ENCODE peak calls at places on chromosomes 5 and 9, in four cellular contexts. H, Q, F and K are unnamed samples.

GRCh38 chr9:37870799-37871176 is 33.1 kb downstream of the SLC25A51 start:
- DNase-seq in F (no peak), Q (no peak), H (no peak), K (no peak)

GRCh38 chr9:114452219-114453169 is 52.8 kb downstream of the WHRN start:
- DNase-seq in H (no peak), F (no peak), Q (no peak), K (no peak)

GRCh38 chr5:142753114-142753764 is 16.9 kb upstream of the ARHGAP26 start:
- DNase-seq in Q (no peak), H (peak), F (no peak), K (no peak)

GRCh38 chr5:34682926-34683623 is 26.9 kb downstream of the RAI14 start:
- DNase-seq in Q (peak), H (no peak), F (no peak), K (peak)

GRCh38 chr5:128574041-128574440 is 36.0 kb upstream of the FBN2 start:
- DNase-seq in Q (peak), H (peak), F (no peak), K (no peak)

GRCh38 chr9:86239053-86239770 is 20.2 kb downstream of the C9orf153 start:
- DNase-seq in Q (peak), F (no peak), H (no peak), K (no peak)

GRCh38 chr5:179187229-179187678 is 127.1 kb downstream of the ZNF354C start:
- DNase-seq in F (no peak), H (no peak), Q (no peak), K (no peak)

GRCh38 chr9:2493106-2493505 is 128.5 kb upstream of the VLDLR start:
- DNase-seq in H (no peak), Q (no peak), F (no peak), K (no peak)

GRCh38 chr9:137373611-137373980 is 49.4 kb downstream of the EXD3 start:
- DNase-seq in Q (no peak), H (no peak), F (no peak), K (no peak)

GRCh38 chr5:40556811-40557210 is 122.9 kb upstream of the PTGER4 start:
- DNase-seq in H (no peak), Q (no peak), F (no peak), K (no peak)

GRCh38 chr9:136156216-136157120 is 37.8 kb upstream of the TMEM250 start:
- DNase-seq in H (no peak), Q (no peak), F (no peak), K (no peak)

GRCh38 chr5:143177263-143177994 is 226.1 kb downstream of the NR3C1 start:
- DNase-seq in Q (peak), H (peak), F (no peak), K (no peak)

GRCh38 chr5:66498791-66499207 is 97.4 kb upstream of the MAST4 start:
- DNase-seq in Q (no peak), F (no peak), H (peak), K (no peak)
- TF ChIP-seq CTCF in Q (no peak), F (no peak), H (no peak), K (no peak)

GRCh38 chr9:109441296-109441695 is 56.8 kb downstream of the PTPN3 start:
- DNase-seq in H (no peak), F (no peak), Q (no peak), K (no peak)

GRCh38 chr9:109440117-109440515 is 58.0 kb downstream of the PTPN3 start:
- DNase-seq in F (no peak), Q (no peak), H (no peak), K (no peak)

GRCh38 chr9:109442716-109443115 is 55.4 kb downstream of the PTPN3 start:
- DNase-seq in Q (no peak), H (peak), F (no peak), K (no peak)

GRCh38 chr9:109439378-109440116 is 58.6 kb downstream of the PTPN3 start:
- DNase-seq in H (no peak), Q (no peak), F (no peak), K (no peak)

DNA sequence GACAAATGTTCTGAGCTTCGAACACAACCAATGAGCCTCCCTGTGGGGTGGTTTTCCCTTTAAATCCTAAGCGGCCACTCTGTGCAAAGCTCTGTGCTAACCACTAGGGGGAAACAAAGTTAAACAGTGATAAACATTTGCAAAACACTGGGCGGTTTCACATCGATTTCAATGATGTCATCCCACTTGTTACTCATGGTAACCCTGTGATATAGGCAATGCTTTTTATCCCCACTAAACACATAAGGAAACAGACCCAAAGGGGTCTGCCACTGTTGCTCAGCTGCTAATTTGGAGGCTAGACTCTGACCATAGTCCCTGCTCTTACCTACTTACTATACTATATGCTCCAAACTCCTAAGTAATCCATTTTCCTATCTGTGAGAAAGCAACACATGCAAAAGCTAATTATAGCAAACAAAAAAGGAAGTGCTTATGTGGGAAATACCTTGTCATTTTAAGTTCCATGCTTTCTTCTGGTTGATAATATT is 57.3 kb downstream of the PTPN3 start:
- DNase-seq in F (no peak), Q (peak), H (peak), K (peak)
- TF ChIP-seq CTCF in F (peak), Q (peak), H (peak), K (peak)

GRCh38 chr9:121703014-121703734 is 51.7 kb downstream of the DAB2IP start:
- DNase-seq in Q (no peak), H (no peak), F (no peak), K (no peak)
- TF ChIP-seq CTCF in Q (peak), H (no peak), F (no peak), K (no peak)

GRCh38 chr5:154642499-154643245 is 112.5 kb upstream of the LARP1 start:
- DNase-seq in Q (peak), F (no peak), H (no peak), K (peak)
- TF ChIP-seq CTCF in Q (peak), F (no peak), H (peak), K (peak)

DNA sequence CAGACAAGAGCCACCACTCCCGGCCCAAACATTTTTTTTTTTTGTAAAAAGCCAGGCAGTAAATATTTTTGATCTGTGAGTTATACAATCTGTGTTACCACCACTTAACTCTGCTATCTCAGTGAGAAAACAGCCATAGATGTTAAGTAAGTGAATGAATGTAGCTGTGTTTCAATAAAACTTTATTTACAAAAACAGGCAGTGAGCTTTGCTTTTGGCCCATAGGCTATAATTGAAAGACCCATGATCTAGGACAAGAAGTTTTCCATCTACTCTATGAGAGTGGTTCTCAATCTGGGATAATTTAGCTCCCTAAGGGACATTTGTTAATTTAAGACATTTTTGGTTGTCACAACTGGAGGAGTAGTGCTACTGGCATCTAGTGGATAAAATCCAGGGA is 91.0 kb downstream of the TMC1 start:
- DNase-seq in H (no peak), Q (no peak), F (no peak), K (no peak)
- TF ChIP-seq CTCF in H (no peak), Q (peak), F (no peak), K (no peak)

GRCh38 chr5:6788956-6789649 is 75.9 kb downstream of the TENT4A start:
- DNase-seq in Q (no peak), H (no peak), F (no peak), K (no peak)
- TF ChIP-seq CTCF in Q (no peak), H (no peak), F (no peak), K (no peak)

GRCh38 chr5:153827407-153827806 is 211.3 kb downstream of the FAM114A2 start:
- DNase-seq in F (no peak), Q (no peak), H (no peak), K (peak)
- TF ChIP-seq CTCF in F (no peak), Q (peak), H (no peak), K (no peak)

DNA sequence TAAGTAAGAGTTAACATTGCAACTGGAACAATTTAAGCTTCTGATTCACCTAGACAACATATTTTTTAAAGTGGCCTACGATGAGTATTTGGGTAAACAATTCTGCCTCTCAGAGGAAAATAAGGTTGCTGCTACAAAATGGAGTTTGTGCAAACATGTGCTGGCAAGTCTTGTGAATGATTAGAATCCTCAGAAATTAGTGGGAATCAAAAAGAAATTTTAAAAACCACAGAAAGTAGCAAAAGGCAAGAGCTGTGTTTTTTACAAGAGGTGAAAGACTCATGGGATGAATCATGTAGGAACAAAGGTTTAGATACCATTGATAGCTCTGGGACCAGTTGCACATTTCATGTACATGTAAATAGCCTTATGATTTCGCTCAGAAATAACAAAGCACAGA is 561.6 kb downstream of the TAF11L14 start:
- DNase-seq in Q (no peak), H (no peak), F (no peak), K (no peak)
- TF ChIP-seq CTCF in Q (no peak), H (no peak), F (no peak), K (no peak)

GRCh38 chr5:177311361-177311722 is 356 bp downstream of the MXD3 start:
- DNase-seq in H (no peak), F (no peak), Q (no peak), K (peak)
- TF ChIP-seq CTCF in H (no peak), F (no peak), Q (no peak), K (no peak)

GRCh38 chr9:99300603-99301002 is 78.5 kb downstream of the SEC61B start:
- DNase-seq in F (no peak), H (no peak), Q (no peak), K (no peak)

GRCh38 chr9:99296375-99296951 is 74.4 kb downstream of the SEC61B start:
- DNase-seq in H (no peak), Q (no peak), F (no peak), K (no peak)

GRCh38 chr9:99300103-99300439 is 78.0 kb downstream of the SEC61B start:
- DNase-seq in H (no peak), Q (no peak), F (no peak), K (no peak)

GRCh38 chr9:99298660-99299059 is 76.6 kb downstream of the SEC61B start:
- DNase-seq in F (no peak), H (no peak), Q (no peak), K (no peak)

DNA sequence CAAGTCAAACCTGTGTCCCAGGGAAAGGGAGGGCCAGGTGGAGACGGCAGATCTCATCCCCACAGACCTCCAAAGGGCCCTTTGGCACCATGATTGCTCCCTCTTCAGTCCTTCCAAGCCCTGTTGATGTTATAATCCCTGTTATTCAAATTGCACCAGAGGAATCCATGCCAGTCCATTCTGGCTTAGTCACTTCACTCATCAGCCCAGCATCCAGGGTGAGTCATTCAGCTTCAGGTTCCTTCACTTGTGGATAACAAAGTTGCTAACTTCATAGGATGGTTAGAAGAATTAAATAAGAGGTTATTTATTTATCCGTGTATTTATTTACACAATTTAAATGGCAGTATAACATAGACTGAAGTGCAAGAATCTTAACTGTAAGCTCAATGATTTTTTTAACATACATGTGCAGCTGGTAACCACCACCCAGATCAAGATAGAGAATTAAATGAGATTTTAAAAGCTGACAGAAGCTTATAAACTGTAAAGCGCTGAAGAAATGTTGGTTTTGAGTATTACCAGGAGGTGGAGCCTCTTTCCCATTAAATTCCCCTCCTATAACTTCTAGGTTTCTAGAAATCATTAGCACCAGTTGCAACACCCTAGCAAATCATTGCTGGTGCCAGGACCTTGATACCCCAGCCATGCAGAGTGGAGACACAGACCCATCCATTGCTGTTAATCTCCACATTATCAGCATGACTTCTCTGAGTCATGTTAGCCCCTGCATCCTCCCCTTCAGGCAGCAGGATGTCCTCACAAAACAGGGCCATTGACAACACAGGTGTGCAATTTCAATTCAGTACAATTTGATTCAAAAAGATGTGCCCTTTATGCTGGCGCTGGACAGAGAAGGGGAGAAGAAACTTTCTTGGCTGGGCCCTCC is 77.4 kb downstream of the SEC61B start:
- DNase-seq in Q (peak), H (peak), F (no peak), K (peak)
- TF ChIP-seq CTCF in Q (peak), H (no peak), F (no peak), K (no peak)